ENCODE peak calls at places on chromosomes 4 and X, in eight cellular contexts. L is EL; P is LoVo; O is NCI-H1436; I is AG10803; U is activated CD4-positive, CD25-positive, alpha-beta regulatory T cell; E is NCI-H2081; A is AML-193. M is an unnamed sample.

GRCh38 chrX:85326234-85327059 is 53.0 kb downstream of the POF1B start:
- DNase-seq in L (no peak), P (no peak), O (no peak), I (no peak), U (no peak), E (no peak), A (no peak), M (no peak)

GRCh38 chrX:44842555-44843317 is 1.1 kb upstream of the DUSP21 start:
- DNase-seq in L (no peak), P (no peak), O (no peak), I (no peak), U (no peak), E (no peak), A (no peak), M (no peak)

GRCh38 chr4:103012085-103012484 is 7.4 kb downstream of the SLC9B1 start:
- DNase-seq in L (peak; percentile 13), P (peak; percentile 56), O (no peak), I (peak; percentile 73), U (no peak), E (no peak), A (no peak), M (no peak)

GRCh38 chr4:145709843-145710242 is 29.9 kb downstream of the C4orf51 start:
- DNase-seq in L (peak; percentile 87), P (no peak), O (no peak), I (peak; percentile 96), U (no peak), E (no peak), A (no peak), M (no peak)

GRCh38 chrX:1531106-1531890 is 5.7 kb downstream of the P2RY8 start:
- DNase-seq in L (no peak), P (no peak), O (no peak), I (no peak), U (no peak), E (no peak), A (no peak), M (no peak)

GRCh38 chr4:157076578-157076947 is 613 bp downstream of the GLRB start:
- DNase-seq in L (no peak), P (no peak), O (no peak), I (no peak), U (no peak), E (no peak), A (no peak), M (no peak)

GRCh38 chr4:1399508-1400190 is 6.6 kb downstream of the NKX1-1 start:
- DNase-seq in L (no peak), P (no peak), O (no peak), I (no peak), U (no peak), E (no peak), A (no peak), M (no peak)

GRCh38 chr4:108560624-108561023 is 59.8 kb upstream of the RPL34 start:
- DNase-seq in L (no peak), P (no peak), O (no peak), I (no peak), U (no peak), E (no peak), A (no peak), M (no peak)

GRCh38 chrX:10017866-10018265 is 50.7 kb downstream of the CLDN34 start:
- DNase-seq in L (peak; percentile 82), P (peak; percentile 81), O (no peak), I (peak; percentile 77), U (no peak), E (no peak), A (no peak), M (no peak)

GRCh38 chr4:145679520-145679919 is 426 bp upstream of the C4orf51 start:
- DNase-seq in L (peak; percentile 76), P (peak; percentile 11), O (peak; percentile 47), I (peak; percentile 75), U (no peak), E (peak; percentile 31), A (no peak), M (no peak)

GRCh38 chr4:16686195-16686594 is 212.2 kb downstream of the LDB2 start:
- DNase-seq in L (peak; percentile 97), P (no peak), O (no peak), I (peak; percentile 97), U (no peak), E (no peak), A (no peak), M (no peak)

GRCh38 chr4:153649572-153649991 is 34.5 kb upstream of the TLR2 start:
- DNase-seq in L (peak; percentile 22), P (peak; percentile 36), O (peak; percentile 8), I (peak; percentile 10), U (no peak), E (no peak), A (peak; percentile 10), M (no peak)

GRCh38 chr4:100641326-100641725 is 123.5 kb upstream of the EMCN start:
- DNase-seq in L (no peak), P (no peak), O (no peak), I (no peak), U (no peak), E (no peak), A (no peak), M (no peak)

GRCh38 chr4:36242629-36243354 is 1.5 kb downstream of the ARAP2 start:
- DNase-seq in L (no peak), P (no peak), O (no peak), I (no peak), U (no peak), E (no peak), A (peak; percentile 27), M (no peak)

GRCh38 chr4:40409835-40410234 is 74.7 kb downstream of the CHRNA9 start:
- DNase-seq in L (peak; percentile 39), P (no peak), O (no peak), I (peak; percentile 26), U (no peak), E (no peak), A (no peak), M (no peak)

GRCh38 chr4:169005453-169006099 is 4.5 kb downstream of the CBR4 start:
- DNase-seq in L (peak; percentile 26), P (no peak), O (no peak), I (peak; percentile 29), U (no peak), E (no peak), A (peak; percentile 47), M (no peak)

M was measured in activated effector memory CD4-positive, alpha-beta T cell treated with Interleukin-2 at 50 U/mL for 16 hours.